ENCODE peak calls at places on chromosomes 7 and 10, in nine cellular contexts. B is HS-5; H is stimulated activated CD8-positive, alpha-beta memory T cell treated with anti-CD3 and anti-CD28 coated beads, Interleukin-7, amount 100 ng/mL, for 48 hours; T is GM23338; G is gastrocnemius medialis; E is myocyte; S is H7; L is H54; Y is activated CD4-positive, CD25-positive, alpha-beta regulatory T cell. J is an unnamed sample.

GRCh38 chr7:108009873-108010272 is 6.9 kb upstream of the LAMB1 start:
- DNase-seq in B (no peak), H (no peak), T (no peak), G (no peak), E (no peak), S (no peak), L (no peak), Y (no peak), J (no peak)

GRCh38 chr7:142418316-142418715 is 160.5 kb upstream of the PRSS58 start:
- DNase-seq in B (no peak), H (no peak), T (no peak), G (no peak), E (no peak), S (no peak), L (no peak), Y (no peak), J (peak)

GRCh38 chr10:16314259-16314658 is 122.6 kb upstream of the PTER start:
- DNase-seq in B (no peak), H (no peak), T (peak), G (no peak), E (no peak), S (peak), L (no peak), Y (no peak), J (no peak)

GRCh38 chr10:72333111-72334012 is 21.4 kb downstream of the DNAJB12 start:
- DNase-seq in B (no peak), H (peak), T (no peak), G (peak), E (no peak), S (no peak), L (no peak), Y (no peak), J (no peak)

GRCh38 chr10:120600871-120601644 is 144.0 kb downstream of the PLPP4 start:
- DNase-seq in B (no peak), H (no peak), T (peak), G (no peak), E (no peak), S (peak), L (no peak), Y (no peak), J (peak)

GRCh38 chr7:76202666-76203030 is 952 bp downstream of the SRRM3 start:
- DNase-seq in B (no peak), H (no peak), T (peak), G (no peak), E (no peak), S (peak), L (no peak), Y (no peak), J (no peak)

GRCh38 chr7:121006731-121007315 is 18.3 kb downstream of the CPED1 start:
- DNase-seq in B (no peak), H (no peak), T (no peak), G (no peak), E (peak), S (no peak), L (no peak), Y (no peak), J (peak)

GRCh38 chr10:9262770-9263169 is 1208.3 kb downstream of the GATA3 start:
- DNase-seq in B (no peak), H (no peak), T (no peak), G (no peak), E (no peak), S (no peak), L (no peak), Y (no peak), J (no peak)

GRCh38 chr7:140924019-140924820 is 509 bp downstream of the BRAF start:
- DNase-seq in B (no peak), H (peak), T (peak), G (peak), E (peak), S (peak), L (peak), Y (peak), J (peak)

GRCh38 chr10:89252225-89252585 is 630 bp upstream of the LIPA start:
- DNase-seq in B (no peak), H (no peak), T (no peak), G (no peak), E (no peak), S (no peak), L (no peak), Y (no peak), J (no peak)

GRCh38 chr7:137045573-137045972 is 177.1 kb downstream of the CHRM2 start:
- DNase-seq in B (no peak), H (no peak), T (no peak), G (no peak), E (no peak), S (no peak), L (no peak), Y (no peak), J (no peak)

GRCh38 chr7:66379761-66380160 is 174.6 kb downstream of the TPST1 start:
- DNase-seq in B (peak), H (no peak), T (no peak), G (no peak), E (no peak), S (no peak), L (no peak), Y (no peak), J (no peak)

GRCh38 chr10:34157501-34157900 is 657.6 kb downstream of the PARD3 start:
- DNase-seq in B (no peak), H (no peak), T (no peak), G (no peak), E (no peak), S (no peak), L (peak), Y (no peak), J (no peak)

GRCh38 chr7:123594813-123595241 is 6.8 kb upstream of the ASB15 start:
- DNase-seq in B (no peak), H (no peak), T (peak), G (no peak), E (no peak), S (no peak), L (no peak), Y (no peak), J (peak)

GRCh38 chr7:73683916-73684693 is 708 bp downstream of the BUD23 start:
- DNase-seq in B (no peak), H (no peak), T (no peak), G (no peak), E (peak), S (peak), L (no peak), Y (no peak), J (no peak)

GRCh38 chr7:24381919-24382505 is 98.0 kb downstream of the NPY start:
- DNase-seq in B (no peak), H (no peak), T (peak), G (no peak), E (peak), S (no peak), L (peak), Y (no peak), J (peak)

GRCh38 chr10:21675157-21675796 is 141.2 kb downstream of the MLLT10 start:
- DNase-seq in B (no peak), H (no peak), T (peak), G (no peak), E (peak), S (peak), L (no peak), Y (no peak), J (peak)

GRCh38 chr10:105974803-105975456 is 1189.6 kb downstream of the SORCS1 start:
- DNase-seq in B (no peak), H (no peak), T (peak), G (no peak), E (no peak), S (peak), L (peak), Y (no peak), J (no peak)

GRCh38 chr7:82593780-82594179 is 150.2 kb upstream of the CACNA2D1 start:
- DNase-seq in B (no peak), H (no peak), T (no peak), G (no peak), E (no peak), S (no peak), L (no peak), Y (no peak), J (no peak)

GRCh38 chr10:123787566-123787965 is 104.0 kb downstream of the CPXM2 start:
- DNase-seq in B (no peak), H (no peak), T (no peak), G (no peak), E (no peak), S (peak), L (no peak), Y (no peak), J (no peak)

GRCh38 chr7:24477807-24478655 is 95.2 kb upstream of the PALS2 start:
- DNase-seq in B (peak), H (no peak), T (peak), G (peak), E (peak), S (peak), L (peak), Y (no peak), J (peak)